ENCODE peak calls at places on chromosomes 4 and X, in ten cellular contexts. One of them, this sample, is unnamed.

GRCh38 chr4:72842323-72842722 is 227.2 kb downstream of the COX18 start:
- DNase-seq in breast epithelium: no peak
- DNase-seq in spleen: no peak
- DNase-seq in HCT116: no peak
- DNase-seq in suprapubic skin: no peak
- DNase-seq in ovary: no peak
- DNase-seq in endothelial cell of umbilical vein: no peak
- DNase-seq in body of pancreas: no peak
- DNase-seq in transverse colon: no peak
- DNase-seq in testis: no peak
- DNase-seq in this sample: no peak

GRCh38 chrX:149208285-149208684 is 296.8 kb downstream of the IDS start:
- DNase-seq in suprapubic skin: no peak
- DNase-seq in body of pancreas: no peak
- DNase-seq in ovary: no peak
- DNase-seq in transverse colon: no peak
- DNase-seq in breast epithelium: no peak
- DNase-seq in endothelial cell of umbilical vein: no peak
- DNase-seq in HCT116: no peak
- DNase-seq in testis: no peak
- DNase-seq in spleen: no peak
- DNase-seq in this sample: no peak

GRCh38 chr4:18934197-18934596 is 912.6 kb upstream of the LCORL start:
- DNase-seq in transverse colon: no peak
- DNase-seq in breast epithelium: no peak
- DNase-seq in testis: no peak
- DNase-seq in body of pancreas: no peak
- DNase-seq in suprapubic skin: no peak
- DNase-seq in endothelial cell of umbilical vein: no peak
- DNase-seq in spleen: no peak
- DNase-seq in HCT116: no peak
- DNase-seq in ovary: no peak
- DNase-seq in this sample: no peak

GRCh38 chrX:48466696-48467095 is 3.4 kb downstream of the SLC38A5 start:
- DNase-seq in ovary: no peak
- DNase-seq in transverse colon: no peak
- DNase-seq in endothelial cell of umbilical vein: no peak
- DNase-seq in body of pancreas: peak; percentile 66
- DNase-seq in suprapubic skin: no peak
- DNase-seq in breast epithelium: no peak
- DNase-seq in HCT116: no peak
- DNase-seq in testis: no peak
- DNase-seq in spleen: peak; percentile 52
- DNase-seq in this sample: no peak

GRCh38 chrX:57453901-57454300 is 137.9 kb upstream of the ZXDB start:
- DNase-seq in body of pancreas: no peak
- DNase-seq in HCT116: no peak
- DNase-seq in testis: peak; percentile 10
- DNase-seq in spleen: no peak
- DNase-seq in endothelial cell of umbilical vein: peak; percentile 36
- DNase-seq in transverse colon: no peak
- DNase-seq in ovary: no peak
- DNase-seq in breast epithelium: no peak
- DNase-seq in suprapubic skin: no peak
- DNase-seq in this sample: no peak

GRCh38 chrX:20265726-20266681 is 705 bp downstream of the RPS6KA3 start:
- DNase-seq in testis: peak; percentile 19
- DNase-seq in transverse colon: peak; percentile 29
- DNase-seq in endothelial cell of umbilical vein: peak; percentile 3
- DNase-seq in spleen: peak; percentile 87
- DNase-seq in breast epithelium: peak; percentile 45
- DNase-seq in suprapubic skin: peak; percentile 72
- DNase-seq in HCT116: no peak
- DNase-seq in ovary: peak; percentile 49
- DNase-seq in body of pancreas: peak; percentile 32
- DNase-seq in this sample: peak; percentile 4

GRCh38 chr4:64911846-64912245 is 502.6 kb upstream of the TECRL start:
- DNase-seq in transverse colon: no peak
- DNase-seq in body of pancreas: no peak
- DNase-seq in endothelial cell of umbilical vein: no peak
- DNase-seq in suprapubic skin: no peak
- DNase-seq in testis: no peak
- DNase-seq in breast epithelium: no peak
- DNase-seq in HCT116: no peak
- DNase-seq in spleen: no peak
- DNase-seq in ovary: no peak
- DNase-seq in this sample: no peak

GRCh38 chrX:47497274-47497673 is 14.3 kb upstream of the ZNF41 start:
- DNase-seq in ovary: no peak
- DNase-seq in suprapubic skin: no peak
- DNase-seq in spleen: no peak
- DNase-seq in breast epithelium: no peak
- DNase-seq in body of pancreas: no peak
- DNase-seq in testis: no peak
- DNase-seq in HCT116: no peak
- DNase-seq in endothelial cell of umbilical vein: peak; percentile 13
- DNase-seq in transverse colon: no peak
- DNase-seq in this sample: no peak

GRCh38 chr4:75432683-75433082 is 81.5 kb downstream of the RCHY1 start:
- DNase-seq in breast epithelium: no peak
- DNase-seq in transverse colon: no peak
- DNase-seq in HCT116: peak; percentile 21
- DNase-seq in testis: no peak
- DNase-seq in spleen: no peak
- DNase-seq in body of pancreas: no peak
- DNase-seq in ovary: no peak
- DNase-seq in suprapubic skin: no peak
- DNase-seq in endothelial cell of umbilical vein: peak; percentile 19
- DNase-seq in this sample: no peak

GRCh38 chr4:176927117-176927516 is 134.4 kb upstream of the VEGFC start:
- DNase-seq in endothelial cell of umbilical vein: no peak
- DNase-seq in suprapubic skin: no peak
- DNase-seq in HCT116: no peak
- DNase-seq in transverse colon: no peak
- DNase-seq in breast epithelium: no peak
- DNase-seq in ovary: no peak
- DNase-seq in spleen: no peak
- DNase-seq in testis: no peak
- DNase-seq in body of pancreas: no peak
- DNase-seq in this sample: no peak

GRCh38 chr4:175125410-175126068 is 207.4 kb downstream of the ADAM29 start:
- DNase-seq in testis: no peak
- DNase-seq in breast epithelium: no peak
- DNase-seq in HCT116: no peak
- DNase-seq in body of pancreas: no peak
- DNase-seq in spleen: no peak
- DNase-seq in ovary: no peak
- DNase-seq in suprapubic skin: no peak
- DNase-seq in endothelial cell of umbilical vein: no peak
- DNase-seq in transverse colon: no peak
- DNase-seq in this sample: no peak

DNA sequence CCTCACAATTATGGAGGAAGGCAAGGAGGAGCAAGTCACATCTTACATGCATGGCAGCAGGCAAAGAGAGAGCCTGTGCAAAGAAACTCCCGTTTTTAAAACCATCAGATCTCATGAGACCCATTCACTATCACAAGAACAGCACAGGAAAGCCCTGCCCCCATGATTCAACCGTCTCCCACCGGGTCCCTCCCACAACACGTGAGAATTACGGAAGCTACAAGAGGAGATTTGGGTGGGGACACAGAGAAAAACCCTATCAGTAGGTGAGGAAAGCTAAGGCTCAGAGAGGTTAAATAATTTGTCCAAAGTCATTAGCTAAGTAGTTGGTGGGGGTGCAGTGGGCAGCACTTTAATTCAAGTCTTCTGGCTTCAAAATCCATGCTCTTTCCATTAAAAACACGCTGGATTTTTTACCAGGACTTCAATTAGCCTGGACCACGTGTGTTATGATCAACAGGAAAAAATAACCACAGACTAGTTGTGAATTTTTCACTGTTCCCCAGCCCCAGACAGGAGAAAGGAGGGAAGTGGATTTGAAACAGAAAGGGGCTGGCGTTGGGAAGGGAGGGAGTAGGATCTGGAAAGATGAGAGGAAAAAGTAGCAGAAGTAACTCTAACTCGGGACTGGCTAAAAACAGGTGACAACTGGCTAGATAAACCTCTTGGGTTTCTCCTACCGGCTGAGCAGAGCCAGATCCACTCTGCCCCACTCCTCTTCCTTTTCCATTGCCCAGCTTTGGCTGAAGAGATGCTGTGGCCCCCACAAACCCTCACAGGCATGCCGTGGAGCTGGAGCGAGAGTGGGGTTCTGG is 986 bp downstream of the MTMR8 start:
- DNase-seq in suprapubic skin: no peak
- DNase-seq in testis: no peak
- DNase-seq in HCT116: no peak
- DNase-seq in spleen: no peak
- DNase-seq in ovary: no peak
- DNase-seq in body of pancreas: no peak
- DNase-seq in breast epithelium: no peak
- DNase-seq in transverse colon: no peak
- DNase-seq in endothelial cell of umbilical vein: no peak
- DNase-seq in this sample: no peak
- H3K27ac ChIP-seq in suprapubic skin: no peak overlapping the region
- H3K27ac ChIP-seq in testis: no peak overlapping the region
- H3K27ac ChIP-seq in HCT116: no peak overlapping the region
- H3K27ac ChIP-seq in spleen: no peak overlapping the region
- H3K27ac ChIP-seq in ovary: no peak overlapping the region
- H3K27ac ChIP-seq in body of pancreas: no peak overlapping the region
- H3K27ac ChIP-seq in breast epithelium: peak overlapping the region; percentile 40
- H3K27ac ChIP-seq in transverse colon: peak overlapping the region; percentile 81
- H3K27ac ChIP-seq in endothelial cell of umbilical vein: no peak overlapping the region
- H3K27ac ChIP-seq in this sample: peak overlapping the region; percentile 53

DNA sequence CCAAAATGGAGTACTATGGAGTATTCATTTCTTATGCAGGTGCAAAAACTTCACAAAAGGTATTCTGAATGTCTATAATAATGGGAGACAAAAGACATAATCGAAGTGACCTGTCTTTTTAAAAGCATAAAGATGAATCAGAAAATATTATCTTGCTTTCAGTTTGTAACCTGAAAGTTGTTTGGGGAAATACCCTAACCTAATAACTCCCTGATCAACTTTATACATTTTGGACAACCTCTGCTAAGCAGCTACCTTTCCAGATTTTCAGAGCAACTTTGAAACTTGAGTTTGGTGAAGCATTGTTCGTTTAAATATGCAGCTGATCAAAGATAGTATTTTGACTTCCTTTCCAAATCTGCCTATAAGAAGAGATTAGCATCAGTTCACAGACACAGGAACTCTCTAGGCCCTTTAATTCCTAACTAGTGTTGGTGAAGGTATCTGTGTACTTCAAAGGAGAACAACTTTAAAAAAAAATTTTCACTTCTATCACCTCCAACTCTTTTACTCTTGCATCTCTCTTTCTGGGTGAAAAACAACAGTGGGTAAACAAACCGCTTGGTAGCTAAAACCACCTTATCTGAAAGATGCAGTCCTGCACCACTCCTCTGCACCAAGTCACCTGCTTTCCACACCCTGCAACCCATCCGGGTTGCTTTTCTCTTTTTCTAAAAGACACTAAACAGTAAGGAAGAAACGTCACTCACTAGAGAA is 26.5 kb downstream of the CD40LG start:
- DNase-seq in HCT116: no peak
- DNase-seq in breast epithelium: no peak
- DNase-seq in spleen: no peak
- DNase-seq in suprapubic skin: no peak
- DNase-seq in transverse colon: no peak
- DNase-seq in testis: no peak
- DNase-seq in ovary: no peak
- DNase-seq in body of pancreas: no peak
- DNase-seq in endothelial cell of umbilical vein: no peak
- DNase-seq in this sample: no peak
- H3K4me1 ChIP-seq in HCT116: no peaks in the 10 kb centered on the region
- H3K4me1 ChIP-seq in breast epithelium: no peaks in the 10 kb centered on the region
- H3K4me1 ChIP-seq in spleen: no peaks in the 10 kb centered on the region
- H3K4me1 ChIP-seq in suprapubic skin: no peaks in the 10 kb centered on the region
- H3K4me1 ChIP-seq in transverse colon: no peaks in the 10 kb centered on the region
- H3K4me1 ChIP-seq in testis: no peaks in the 10 kb centered on the region
- H3K4me1 ChIP-seq in ovary: no peaks in the 10 kb centered on the region
- H3K4me1 ChIP-seq in body of pancreas: no peaks in the 10 kb centered on the region
- H3K4me1 ChIP-seq in endothelial cell of umbilical vein: no peaks in the 10 kb centered on the region
- H3K4me1 ChIP-seq in this sample: no peaks in the 10 kb centered on the region

DNA sequence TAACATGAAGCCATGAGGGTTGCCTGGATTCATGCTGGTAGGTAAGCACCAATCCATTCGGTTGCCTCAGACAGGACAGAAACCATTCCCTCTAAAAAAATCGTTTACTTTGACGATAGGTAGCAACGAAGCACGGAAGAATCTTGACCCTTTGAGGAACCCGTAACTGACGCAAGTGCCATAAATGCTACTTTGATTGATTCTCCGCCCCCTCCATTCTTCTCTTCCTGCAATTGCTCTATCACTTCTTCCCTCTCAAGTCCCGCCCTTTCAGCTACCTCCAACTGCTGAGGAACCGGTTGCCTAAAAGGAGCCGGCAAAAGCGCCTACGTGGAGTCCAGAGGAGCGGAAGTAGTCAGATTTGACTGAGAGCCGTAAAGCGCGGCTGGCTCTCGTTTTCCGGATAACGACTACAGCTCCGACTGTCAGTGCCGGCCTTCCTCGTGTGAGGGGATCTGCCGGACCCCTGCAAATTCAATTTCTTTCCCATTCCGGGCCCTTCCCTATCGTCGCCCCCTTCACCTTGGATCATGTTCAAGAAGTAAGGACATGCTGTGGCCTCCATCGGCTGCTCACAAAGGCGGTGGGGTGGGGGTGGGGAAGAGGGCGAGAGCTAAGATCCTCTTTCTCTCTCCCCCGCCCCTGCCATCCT is at the start of gene MCTS1:
- DNase-seq in ovary: peak; percentile 76
- DNase-seq in testis: peak; percentile 90
- DNase-seq in transverse colon: peak; percentile 89
- DNase-seq in body of pancreas: peak; percentile 84
- DNase-seq in suprapubic skin: peak; percentile 85
- DNase-seq in endothelial cell of umbilical vein: peak; percentile 94
- DNase-seq in spleen: peak; percentile 92
- DNase-seq in breast epithelium: peak; percentile 67
- DNase-seq in HCT116: peak; percentile 95
- DNase-seq in this sample: peak; percentile 71
- TF ChIP-seq POLR2A in ovary: no peak
- TF ChIP-seq POLR2A in testis: no peak
- TF ChIP-seq POLR2A in transverse colon: peak; percentile 58
- TF ChIP-seq POLR2A in body of pancreas: peak; percentile 83
- TF ChIP-seq POLR2A in suprapubic skin: no peak
- TF ChIP-seq POLR2A in endothelial cell of umbilical vein: no peak
- TF ChIP-seq POLR2A in spleen: no peak
- TF ChIP-seq POLR2A in breast epithelium: no peak
- TF ChIP-seq POLR2A in HCT116: no peak
- TF ChIP-seq POLR2A in this sample: no peak

DNA sequence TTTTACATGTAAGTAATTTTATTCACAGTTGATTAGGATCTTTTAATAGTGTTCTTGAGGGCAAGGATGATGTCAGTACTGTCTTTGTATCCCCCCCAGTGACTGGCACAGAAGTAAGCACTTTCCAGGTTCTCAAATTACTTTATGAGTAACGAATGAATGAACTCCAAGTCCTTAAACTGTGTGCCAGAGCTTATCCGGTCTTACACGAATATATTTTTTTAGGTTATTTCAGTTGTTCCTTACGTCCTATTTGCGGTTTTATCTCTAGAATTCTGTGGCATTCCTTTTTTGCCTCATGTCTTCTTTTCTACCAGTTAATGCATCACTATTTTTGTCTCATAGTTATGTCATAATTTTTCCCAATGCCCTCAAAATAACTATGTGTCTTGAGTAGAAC is 106.9 kb upstream of the MID1IP1 start:
- DNase-seq in transverse colon: no peak
- DNase-seq in suprapubic skin: no peak
- DNase-seq in testis: no peak
- DNase-seq in spleen: no peak
- DNase-seq in breast epithelium: no peak
- DNase-seq in endothelial cell of umbilical vein: no peak
- DNase-seq in HCT116: no peak
- DNase-seq in ovary: no peak
- DNase-seq in body of pancreas: no peak
- DNase-seq in this sample: no peak
- H3K27ac ChIP-seq in transverse colon: no peak overlapping the region
- H3K27ac ChIP-seq in suprapubic skin: no peak overlapping the region
- H3K27ac ChIP-seq in testis: no peak overlapping the region
- H3K27ac ChIP-seq in spleen: no peak overlapping the region
- H3K27ac ChIP-seq in breast epithelium: no peak overlapping the region
- H3K27ac ChIP-seq in endothelial cell of umbilical vein: no peak overlapping the region
- H3K27ac ChIP-seq in HCT116: no peak overlapping the region
- H3K27ac ChIP-seq in ovary: no peak overlapping the region
- H3K27ac ChIP-seq in body of pancreas: no peak overlapping the region
- H3K27ac ChIP-seq in this sample: no peak overlapping the region